ENCODE peak calls at places on chromosomes 16 and 17, in nine cellular contexts. J is upper lobe of left lung, C is sigmoid colon, F is spleen, A is transverse colon, N is SK-N-MC, E is HCT116, B is suprapubic skin, Q is prostate gland. D is an unnamed sample.

GRCh38 chr16:11316331-11317015 is 28.8 kb upstream of the RMI2 start:
- DNase-seq in E (no peak), A (no peak), N (no peak), J (no peak), F (no peak), C (no peak), B (no peak), Q (no peak), D (no peak)

GRCh38 chr17:57338257-57338919 is 82.1 kb downstream of the MSI2 start:
- DNase-seq in J (no peak), N (no peak), E (no peak), A (no peak), B (no peak), C (no peak), Q (no peak), F (no peak), D (no peak)

GRCh38 chr17:67452681-67453554 is 75.8 kb downstream of the PITPNC1 start:
- DNase-seq in F (no peak), Q (no peak), C (no peak), A (no peak), J (no peak), B (no peak), N (no peak), E (no peak), D (no peak)

GRCh38 chr17:28228109-28228840 is 90.7 kb upstream of the TMEM97 start:
- DNase-seq in F (peak), Q (no peak), J (peak), B (peak), A (no peak), N (no peak), C (no peak), E (no peak), D (no peak)

GRCh38 chr16:85619089-85619850 is 6.1 kb downstream of the GSE1 start:
- DNase-seq in E (no peak), A (no peak), N (no peak), C (no peak), J (no peak), Q (no peak), B (no peak), F (no peak), D (no peak)

GRCh38 chr17:80839401-80839800 is 152.2 kb upstream of the CHMP6 start:
- DNase-seq in F (peak), E (no peak), C (no peak), Q (no peak), N (no peak), A (no peak), B (no peak), J (no peak), D (no peak)

GRCh38 chr17:37813753-37814152 is 68.9 kb upstream of the HNF1B start:
- DNase-seq in B (no peak), C (no peak), N (no peak), Q (no peak), F (no peak), J (no peak), A (no peak), E (no peak), D (no peak)

GRCh38 chr16:24851700-24852099 is 5.9 kb downstream of the SLC5A11 start:
- DNase-seq in C (no peak), A (no peak), N (no peak), F (no peak), Q (no peak), E (no peak), B (no peak), J (no peak), D (no peak)

GRCh38 chr16:81681311-81681710 is 97.8 kb upstream of the PLCG2 start:
- DNase-seq in Q (no peak), E (no peak), B (no peak), N (no peak), A (no peak), J (no peak), F (no peak), C (no peak), D (no peak)

DNA sequence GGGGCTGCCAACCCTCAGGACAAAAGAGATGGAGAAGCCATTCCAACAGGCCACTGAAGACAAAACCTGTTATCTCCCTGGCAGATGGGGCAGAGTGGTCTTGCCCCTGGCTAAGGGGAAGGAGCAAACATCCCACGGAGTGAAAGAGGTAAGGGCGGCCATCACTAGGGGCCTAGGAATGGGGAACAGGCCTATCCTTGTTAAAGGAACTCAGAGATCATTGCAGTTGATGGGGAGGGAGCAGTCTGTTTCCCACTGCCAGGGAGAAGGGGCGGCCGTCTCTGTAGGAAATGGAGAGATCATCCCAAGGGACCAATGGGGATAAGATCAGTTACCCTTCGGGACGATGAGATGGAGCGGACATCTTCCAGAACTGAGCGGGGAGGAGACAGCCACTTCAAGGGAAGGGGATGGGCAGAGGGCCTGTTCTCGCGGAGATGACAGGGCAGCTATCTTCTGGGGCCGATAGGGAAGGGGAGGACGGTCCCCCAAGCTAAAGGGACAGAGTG is 581 bp upstream of the TMEM208 start:
- DNase-seq in Q (no peak), C (no peak), J (no peak), F (no peak), B (no peak), E (no peak), A (no peak), N (no peak), D (no peak)
- TF ChIP-seq POLR2AphosphoS5 in Q (no peak), C (no peak), J (no peak), F (no peak), B (no peak), E (no peak), A (no peak), N (no peak), D (no peak)

DNA sequence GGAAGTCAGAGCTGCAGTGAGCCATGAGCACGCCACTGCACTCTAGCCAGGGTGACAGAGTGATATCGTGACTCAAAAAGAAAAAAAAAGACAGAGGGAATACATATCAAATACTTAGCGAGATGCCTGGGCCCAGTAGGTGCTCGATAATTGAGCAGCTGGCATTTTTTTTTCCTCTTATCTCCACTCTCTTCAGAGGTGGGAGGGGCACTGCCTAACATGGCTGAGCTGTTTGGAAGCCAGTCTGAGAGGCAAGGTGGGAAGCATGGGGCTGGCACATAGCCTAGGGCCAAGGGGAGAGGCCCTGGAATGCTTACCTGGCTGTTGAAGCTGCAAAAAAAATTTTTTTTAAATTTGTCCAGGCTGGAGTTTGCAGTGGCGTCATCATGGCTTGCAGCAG is 38.4 kb downstream of the HIC1 start:
- DNase-seq in N (no peak), J (no peak), B (no peak), E (no peak), A (no peak), Q (no peak), C (no peak), F (no peak), D (peak)
- H3K27ac ChIP-seq in N (no peak), J (peak), B (no peak), E (no peak), A (no peak), Q (no peak), C (no peak), F (no peak), D (no peak)

GRCh38 chr17:21020622-21021021 is 22.2 kb downstream of the USP22 start:
- DNase-seq in B (no peak), Q (no peak), A (no peak), J (no peak), N (no peak), C (peak), E (no peak), F (no peak), D (no peak)
- TF ChIP-seq POLR2AphosphoS5 in B (no peak), Q (no peak), A (no peak), J (no peak), N (no peak), C (no peak), E (no peak), F (peak), D (no peak)

GRCh38 chr16:89962754-89963498 is 14.4 kb downstream of the DEF8 start:
- DNase-seq in J (no peak), B (no peak), N (no peak), C (no peak), E (no peak), A (no peak), Q (no peak), F (no peak), D (no peak)

GRCh38 chr16:89964201-89964600 is 15.6 kb downstream of the DEF8 start:
- DNase-seq in C (no peak), N (no peak), B (no peak), E (no peak), F (no peak), Q (no peak), J (no peak), A (no peak), D (no peak)

GRCh38 chr16:89960966-89961365 is 12.4 kb downstream of the DEF8 start:
- DNase-seq in E (no peak), N (no peak), F (no peak), Q (no peak), A (no peak), C (no peak), J (no peak), B (no peak), D (no peak)

GRCh38 chr16:89958596-89958995 is 10.0 kb downstream of the DEF8 start:
- DNase-seq in B (no peak), N (no peak), F (no peak), J (no peak), E (no peak), C (no peak), A (no peak), Q (no peak), D (no peak)

GRCh38 chr16:89961920-89962319 is 13.4 kb downstream of the DEF8 start:
- DNase-seq in N (no peak), A (no peak), B (no peak), Q (no peak), J (no peak), C (no peak), F (no peak), E (no peak), D (no peak)
- H3K27ac ChIP-seq in N (no peak), A (no peak), B (no peak), Q (no peak), J (no peak), C (no peak), F (no peak), E (no peak), D (no peak)

DNA sequence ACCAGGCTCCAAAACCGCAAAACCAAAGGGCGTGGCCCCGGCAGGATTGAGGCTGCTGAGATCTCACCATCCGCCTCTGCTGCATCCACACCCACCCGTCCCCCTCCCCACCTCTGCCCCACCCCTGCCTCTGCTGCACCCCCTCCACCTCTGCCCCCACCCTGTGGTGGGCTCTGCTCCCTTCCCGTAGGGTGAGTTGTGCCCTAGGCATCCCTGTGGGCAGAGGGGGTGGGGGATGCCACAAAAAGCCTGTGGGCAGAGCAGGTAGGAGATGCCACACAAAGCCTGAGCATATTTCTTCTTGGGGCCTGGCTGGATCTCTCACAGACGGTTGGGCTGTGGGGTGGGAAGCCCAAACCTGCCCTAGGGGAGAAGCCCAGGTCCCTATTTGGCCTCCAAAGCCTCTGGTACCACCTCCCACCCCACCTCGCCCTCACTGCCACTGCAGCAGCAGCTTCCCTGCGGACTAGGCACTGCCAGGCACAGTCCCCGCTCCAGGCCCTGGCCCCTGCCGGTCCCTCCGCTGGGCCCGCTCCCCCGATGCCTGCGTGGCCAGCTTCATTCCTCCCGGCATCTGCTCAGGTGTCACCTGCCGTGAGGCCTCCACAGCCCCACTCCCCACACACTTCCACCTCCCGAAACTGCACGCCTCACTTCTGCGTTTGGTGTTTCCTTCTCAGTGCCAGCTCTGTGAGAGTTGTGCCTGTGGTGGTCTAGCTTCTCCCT is 11.3 kb upstream of the PABPN1L start:
- DNase-seq in C (no peak), Q (no peak), B (no peak), A (no peak), E (no peak), F (no peak), N (no peak), J (peak), D (no peak)
- TF ChIP-seq POLR2AphosphoS5 in C (no peak), Q (no peak), B (no peak), A (no peak), E (no peak), F (no peak), N (no peak), J (no peak), D (no peak)

GRCh38 chr17:50372222-50372621 is 762 bp downstream of the MRPL27 start:
- DNase-seq in N (no peak), J (no peak), B (no peak), C (no peak), A (no peak), Q (no peak), F (peak), E (no peak), D (no peak)

GRCh38 chr17:50372708-50373556 is at the start of the genes EME1 and MRPL27:
- DNase-seq in N (peak), C (peak), J (peak), B (peak), E (peak), Q (peak), F (peak), A (peak), D (peak)

GRCh38 chr17:50373705-50374104 is 676 bp downstream of the EME1 start:
- DNase-seq in Q (no peak), B (no peak), J (no peak), E (no peak), A (no peak), N (no peak), C (no peak), F (no peak), D (no peak)

GRCh38 chr17:50370052-50370451 is 2.9 kb downstream of the MRPL27 start:
- DNase-seq in Q (no peak), N (no peak), J (no peak), C (no peak), E (no peak), B (no peak), A (no peak), F (peak), D (no peak)

GRCh38 chr17:50371526-50371925 is 1.5 kb downstream of the MRPL27 start:
- DNase-seq in N (no peak), F (no peak), B (no peak), J (no peak), A (no peak), Q (no peak), C (no peak), E (no peak), D (no peak)
- H3K27ac ChIP-seq in N (no peak), F (no peak), B (no peak), J (no peak), A (no peak), Q (no peak), C (no peak), E (peak), D (no peak)

GRCh38 chr17:42182927-42183734 is 2.1 kb downstream of the HCRT start:
- DNase-seq in C (no peak), Q (no peak), E (no peak), N (peak), B (no peak), F (no peak), A (no peak), J (no peak), D (no peak)

GRCh38 chr17:42184717-42185496 is at the start of gene HCRT:
- DNase-seq in E (no peak), N (no peak), Q (no peak), J (no peak), F (no peak), A (no peak), B (no peak), C (no peak), D (no peak)

GRCh38 chr17:42185497-42185860 is 227 bp upstream of the HCRT start:
- DNase-seq in Q (no peak), B (no peak), C (no peak), J (no peak), N (no peak), A (no peak), E (no peak), F (no peak), D (no peak)

GRCh38 chr17:42181851-42182207 is 887 bp upstream of the KCNH4 start:
- DNase-seq in A (no peak), E (no peak), B (no peak), J (no peak), Q (no peak), F (no peak), C (no peak), N (no peak), D (no peak)

GRCh38 chr17:42183741-42184711 is 1.2 kb downstream of the HCRT start:
- DNase-seq in B (no peak), E (peak), Q (peak), F (peak), J (peak), N (no peak), A (peak), C (peak), D (peak)
- TF ChIP-seq POLR2AphosphoS5 in B (no peak), E (peak), Q (no peak), F (peak), J (peak), N (no peak), A (no peak), C (peak), D (peak)

DNA sequence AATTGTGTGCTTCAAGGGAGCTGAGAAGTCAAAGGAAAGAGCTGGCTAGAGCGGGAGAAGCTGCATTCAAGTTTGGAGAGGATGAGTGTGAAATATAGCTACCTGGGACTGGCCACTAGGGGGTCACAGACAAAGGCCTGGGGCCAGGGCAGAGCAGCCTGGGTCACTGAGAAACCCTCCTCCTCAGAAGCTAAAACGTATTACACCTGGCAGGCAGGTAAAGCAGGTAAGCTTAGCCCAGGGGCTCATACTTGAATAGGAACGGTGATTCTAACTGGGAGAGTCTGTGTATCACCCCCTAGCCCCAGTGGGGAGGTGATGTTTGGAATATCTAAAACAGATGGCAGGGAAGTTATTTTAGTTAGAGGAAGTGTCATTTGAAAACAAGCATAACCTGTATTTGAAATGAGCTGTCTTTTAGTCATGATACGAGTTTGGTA is 6.8 kb downstream of the KRT37 start:
- DNase-seq in B (no peak), Q (no peak), E (no peak), J (no peak), F (no peak), C (no peak), N (no peak), A (no peak), D (no peak)
- H3K27ac ChIP-seq in B (no peak), Q (no peak), E (no peak), J (no peak), F (no peak), C (no peak), N (no peak), A (no peak), D (no peak)

GRCh38 chr16:69741519-69741918 is 13.2 kb downstream of the NOB1 start:
- DNase-seq in F (no peak), N (no peak), C (no peak), E (no peak), J (no peak), Q (no peak), B (no peak), A (no peak), D (no peak)
- TF ChIP-seq POLR2AphosphoS5 in F (no peak), N (no peak), C (no peak), E (peak), J (no peak), Q (no peak), B (no peak), A (no peak), D (no peak)

GRCh38 chr16:86825631-86826030 is 247.3 kb downstream of the FOXL1 start:
- DNase-seq in J (no peak), E (no peak), N (no peak), Q (no peak), C (peak), F (peak), A (no peak), B (no peak), D (no peak)

GRCh38 chr16:86823125-86823524 is 244.8 kb downstream of the FOXL1 start:
- DNase-seq in C (no peak), Q (no peak), B (no peak), N (no peak), A (no peak), E (no peak), F (no peak), J (no peak), D (no peak)

GRCh38 chr16:86826931-86827330 is 248.6 kb downstream of the FOXL1 start:
- DNase-seq in J (no peak), N (no peak), Q (no peak), B (no peak), A (no peak), E (no peak), F (peak), C (no peak), D (no peak)

GRCh38 chr16:86823895-86824671 is 245.7 kb downstream of the FOXL1 start:
- DNase-seq in B (no peak), Q (no peak), C (no peak), E (no peak), A (no peak), N (no peak), J (no peak), F (peak), D (no peak)

GRCh38 chr16:86824751-86825310 is 246.5 kb downstream of the FOXL1 start:
- DNase-seq in C (peak), N (no peak), Q (no peak), B (no peak), J (no peak), F (peak), A (no peak), E (no peak), D (no peak)
- H3K27ac ChIP-seq in C (no peak), N (no peak), Q (no peak), B (peak), J (no peak), F (no peak), A (no peak), E (no peak), D (no peak)

D was measured in stomach.